ENCODE peak calls at places on chromosomes 16 and 17, in eight cellular contexts. R is stimulated activated CD8-positive, alpha-beta memory T cell treated with anti-CD3 and anti-CD28 coated beads, Interleukin-4, amount 100 ng/mL, for 24 hours; Z is left lung; A is posterior cingulate gyrus; Y is body of pancreas; E is progenitor cell of endocrine pancreas; B is WTC11; D is AML-193. W is an unnamed sample.

GRCh38 chr17:8312726-8313600 is 2.9 kb downstream of the ARHGEF15 start:
- DNase-seq in R (no peak), Z (peak; percentile 62), A (no peak), Y (no peak), E (no peak), B (no peak), D (no peak), W (no peak)

GRCh38 chr17:61648587-61648986 is 57.6 kb upstream of the NACA2 start:
- DNase-seq in R (no peak), Z (no peak), A (no peak), Y (no peak), E (no peak), B (no peak), D (no peak), W (no peak)

GRCh38 chr16:27446721-27447120 is 44.7 kb downstream of the IL21R start:
- DNase-seq in R (peak; percentile 56), Z (no peak), A (no peak), Y (peak; percentile 23), E (no peak), B (no peak), D (no peak), W (no peak)

GRCh38 chr17:80068301-80069160 is 32.1 kb downstream of the CCDC40 start:
- DNase-seq in R (no peak), Z (no peak), A (no peak), Y (peak; percentile 72), E (no peak), B (no peak), D (no peak), W (no peak)

GRCh38 chr17:83106036-83106577 is 26.7 kb downstream of the METRNL start:
- DNase-seq in R (no peak), Z (no peak), A (no peak), Y (no peak), E (no peak), B (no peak), D (no peak), W (no peak)

GRCh38 chr16:66516172-66516807 is 33.6 kb downstream of the TK2 start:
- DNase-seq in R (no peak), Z (no peak), A (no peak), Y (no peak), E (no peak), B (no peak), D (peak; percentile 15), W (no peak)

GRCh38 chr17:66904760-66905637 is 59.5 kb upstream of the CACNG4 start:
- DNase-seq in R (no peak), Z (no peak), A (no peak), Y (peak; percentile 43), E (no peak), B (no peak), D (no peak), W (no peak)

GRCh38 chr17:2982854-2983636 is 80.4 kb downstream of the OR1D5 start:
- DNase-seq in R (no peak), Z (peak; percentile 72), A (peak; percentile 42), Y (peak; percentile 64), E (no peak), B (no peak), D (no peak), W (no peak)

GRCh38 chr16:57814896-57815295 is 12.6 kb upstream of the KIFC3 start:
- DNase-seq in R (no peak), Z (no peak), A (no peak), Y (no peak), E (no peak), B (no peak), D (no peak), W (no peak)

GRCh38 chr16:84839956-84840355 is 20.2 kb downstream of the CRISPLD2 start:
- DNase-seq in R (no peak), Z (peak; percentile 13), A (no peak), Y (no peak), E (no peak), B (peak; percentile 40), D (no peak), W (peak; percentile 66)

GRCh38 chr16:73064227-73064995 is 16.5 kb upstream of the ZFHX3 start:
- DNase-seq in R (no peak), Z (peak; percentile 73), A (no peak), Y (no peak), E (no peak), B (peak; percentile 49), D (no peak), W (peak; percentile 63)

GRCh38 chr17:78514521-78514920 is 62.7 kb downstream of the DNAH17 start:
- DNase-seq in R (no peak), Z (peak; percentile 73), A (no peak), Y (no peak), E (no peak), B (no peak), D (no peak), W (no peak)

GRCh38 chr16:30894540-30895368 is 877 bp upstream of the BCL7C start:
- DNase-seq in R (no peak), Z (peak; percentile 8), A (no peak), Y (no peak), E (no peak), B (no peak), D (no peak), W (no peak)

GRCh38 chr17:283911-284675 is 68.5 kb downstream of the RPH3AL start:
- DNase-seq in R (no peak), Z (peak; percentile 47), A (no peak), Y (no peak), E (no peak), B (no peak), D (no peak), W (no peak)

GRCh38 chr16:12902511-12903324 is 1.3 kb downstream of the SHISA9 start:
- DNase-seq in R (no peak), Z (no peak), A (no peak), Y (no peak), E (peak; percentile 13), B (peak; percentile 63), D (no peak), W (peak; percentile 85)

GRCh38 chr17:51455931-51456330 is 195.6 kb downstream of the UTP18 start:
- DNase-seq in R (no peak), Z (no peak), A (no peak), Y (no peak), E (no peak), B (no peak), D (no peak), W (no peak)

GRCh38 chr17:20982589-20983358 is 60.0 kb downstream of the USP22 start:
- DNase-seq in R (no peak), Z (no peak), A (no peak), Y (no peak), E (no peak), B (no peak), D (no peak), W (no peak)

GRCh38 chr16:30472328-30472942 is at the start of gene ITGAL:
- DNase-seq in R (peak; percentile 79), Z (peak; percentile 90), A (no peak), Y (peak; percentile 65), E (no peak), B (no peak), D (peak; percentile 91), W (no peak)

GRCh38 chr16:77289331-77289809 is 90.2 kb downstream of the SYCE1L start:
- DNase-seq in R (no peak), Z (no peak), A (no peak), Y (no peak), E (no peak), B (no peak), D (no peak), W (no peak)